ENCODE peak calls at places on chromosomes 2 and 18, in six cellular contexts. K is AG10803, N is uterus, Z is heart left ventricle, P is left ventricle myocardium inferior, H is right lobe of liver. U is an unnamed sample.

GRCh38 chr2:235721586-235721985 is 227.7 kb downstream of the AGAP1 start:
- DNase-seq in K (no peak), N (no peak), Z (no peak), P (no peak), H (no peak), U (no peak)

GRCh38 chr2:225466891-225467604 is 67.5 kb downstream of the NYAP2 start:
- DNase-seq in K (no peak), N (no peak), Z (no peak), P (no peak), H (no peak), U (no peak)

GRCh38 chr2:9668686-9669338 is 38.0 kb upstream of the YWHAQ start:
- DNase-seq in K (no peak), N (no peak), Z (no peak), P (no peak), H (no peak), U (no peak)

GRCh38 chr18:55334875-55335274 is 253.1 kb downstream of the TCF4 start:
- DNase-seq in K (peak), N (no peak), Z (peak), P (peak), H (no peak), U (no peak)

GRCh38 chr2:215598376-215598975 is 162.6 kb upstream of the FN1 start:
- DNase-seq in K (peak), N (no peak), Z (no peak), P (no peak), H (no peak), U (no peak)

GRCh38 chr2:218028562-218029348 is 26.0 kb upstream of the TNS1 start:
- DNase-seq in K (no peak), N (peak), Z (no peak), P (no peak), H (no peak), U (peak)

GRCh38 chr18:54775686-54776085 is 52.6 kb upstream of the RAB27B start:
- DNase-seq in K (peak), N (no peak), Z (no peak), P (no peak), H (no peak), U (no peak)

GRCh38 chr2:46793423-46794416 is 121.9 kb downstream of the MCFD2 start:
- DNase-seq in K (no peak), N (no peak), Z (no peak), P (no peak), H (no peak), U (no peak)

GRCh38 chr18:57430166-57430958 is 4.8 kb upstream of the ONECUT2 start:
- DNase-seq in K (no peak), N (no peak), Z (no peak), P (no peak), H (no peak), U (no peak)

GRCh38 chr2:171688129-171688465 is 828 bp downstream of the DYNC1I2 start:
- DNase-seq in K (peak), N (no peak), Z (no peak), P (no peak), H (no peak), U (no peak)

GRCh38 chr2:171272039-171272438 is 111.3 kb upstream of the TLK1 start:
- DNase-seq in K (peak), N (no peak), Z (peak), P (no peak), H (no peak), U (peak)

GRCh38 chr2:10186868-10187535 is 64.5 kb downstream of the RRM2 start:
- DNase-seq in K (no peak), N (no peak), Z (no peak), P (no peak), H (no peak), U (no peak)

GRCh38 chr2:130864830-130865229 is 28.1 kb downstream of the ARHGEF4 start:
- DNase-seq in K (peak), N (no peak), Z (no peak), P (peak), H (no peak), U (no peak)

GRCh38 chr2:88187927-88188326 is 17.8 kb downstream of the THNSL2 start:
- DNase-seq in K (no peak), N (no peak), Z (no peak), P (no peak), H (no peak), U (no peak)
- TF ChIP-seq CTCF in K (peak), N (no peak), Z (no peak), P (peak), H (no peak), U (no peak)

GRCh38 chr18:32773187-32773712 is 427 bp upstream of the KLHL14 start:
- DNase-seq in K (no peak), N (no peak), Z (no peak), P (no peak), H (no peak), U (no peak)
- H3K4me3 ChIP-seq in K (no peak), N (no peak), Z (no peak), P (no peak), H (no peak), U (no peak)

GRCh38 chr2:36701918-36702317 is 5.4 kb downstream of the VIT start:
- DNase-seq in K (no peak), N (no peak), Z (no peak), P (no peak), H (no peak), U (no peak)
- TF ChIP-seq CTCF in K (no peak), N (no peak), Z (no peak), P (no peak), H (no peak), U (no peak)

DNA sequence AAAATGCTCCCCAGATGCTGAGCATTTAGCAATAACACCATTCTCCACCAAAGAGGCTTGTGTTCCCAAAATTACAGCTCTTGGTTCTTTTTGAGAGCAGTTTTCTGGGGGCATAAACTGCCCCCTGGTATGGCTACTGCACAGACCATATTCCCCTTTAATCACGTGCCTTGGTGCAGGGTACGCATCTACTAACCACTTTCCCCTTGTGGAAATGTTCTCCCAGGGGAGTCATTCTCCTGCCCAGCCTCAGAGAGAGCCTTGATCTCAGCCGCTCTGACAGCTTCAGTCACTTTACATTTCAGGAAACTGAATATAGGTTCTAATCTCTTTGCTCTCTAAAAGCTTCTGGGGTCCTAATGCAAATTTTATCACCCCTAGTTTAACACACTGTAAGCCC is 44.7 kb upstream of the EML6 start:
- DNase-seq in K (no peak), N (no peak), Z (no peak), P (no peak), H (no peak), U (no peak)
- H3K4me3 ChIP-seq in K (no peak), N (no peak), Z (no peak), P (no peak), H (no peak), U (no peak)

DNA sequence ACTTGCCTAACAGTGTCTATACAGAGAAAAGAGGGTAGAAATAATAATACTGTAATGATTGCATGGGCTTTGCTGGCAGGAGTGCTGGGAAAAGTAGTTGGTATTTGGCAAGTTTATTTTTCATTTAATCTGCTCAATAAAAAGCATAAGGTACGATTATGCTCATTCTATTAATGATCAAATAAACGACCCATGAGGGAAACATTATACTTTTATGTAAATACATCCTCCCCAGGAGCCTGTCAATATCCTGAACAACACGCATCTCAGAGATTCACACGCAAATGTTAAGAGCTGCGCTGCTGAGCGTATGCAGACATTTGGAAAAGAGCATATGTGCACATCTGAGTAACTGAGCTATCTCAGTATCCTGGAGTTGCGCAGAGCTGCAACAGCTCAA is 2.7 kb downstream of the FTCDNL1 start:
- DNase-seq in K (no peak), N (no peak), Z (no peak), P (no peak), H (no peak), U (no peak)
- TF ChIP-seq CTCF in K (no peak), N (no peak), Z (no peak), P (no peak), H (no peak), U (no peak)

GRCh38 chr2:176097820-176098365 is 1.7 kb upstream of the HOXD12 start:
- DNase-seq in K (no peak), N (no peak), Z (no peak), P (no peak), H (no peak), U (no peak)
- H3K4me3 ChIP-seq in K (no peak), N (no peak), Z (no peak), P (peak), H (no peak), U (no peak)

GRCh38 chr2:109259671-109260070 is 130.7 kb downstream of the SH3RF3 start:
- DNase-seq in K (no peak), N (no peak), Z (no peak), P (no peak), H (no peak), U (no peak)
- TF ChIP-seq CTCF in K (no peak), N (no peak), Z (no peak), P (no peak), H (no peak), U (no peak)

GRCh38 chr18:21361297-21361880 is 119.4 kb downstream of the GREB1L start:
- DNase-seq in K (no peak), N (no peak), Z (no peak), P (no peak), H (no peak), U (no peak)

GRCh38 chr18:21366896-21367295 is 124.9 kb downstream of the GREB1L start:
- DNase-seq in K (no peak), N (no peak), Z (no peak), P (no peak), H (no peak), U (no peak)

GRCh38 chr18:21362921-21363320 is 120.9 kb downstream of the GREB1L start:
- DNase-seq in K (peak), N (no peak), Z (no peak), P (no peak), H (no peak), U (no peak)

GRCh38 chr18:21364471-21364870 is 122.4 kb downstream of the GREB1L start:
- DNase-seq in K (no peak), N (no peak), Z (no peak), P (no peak), H (no peak), U (no peak)

DNA sequence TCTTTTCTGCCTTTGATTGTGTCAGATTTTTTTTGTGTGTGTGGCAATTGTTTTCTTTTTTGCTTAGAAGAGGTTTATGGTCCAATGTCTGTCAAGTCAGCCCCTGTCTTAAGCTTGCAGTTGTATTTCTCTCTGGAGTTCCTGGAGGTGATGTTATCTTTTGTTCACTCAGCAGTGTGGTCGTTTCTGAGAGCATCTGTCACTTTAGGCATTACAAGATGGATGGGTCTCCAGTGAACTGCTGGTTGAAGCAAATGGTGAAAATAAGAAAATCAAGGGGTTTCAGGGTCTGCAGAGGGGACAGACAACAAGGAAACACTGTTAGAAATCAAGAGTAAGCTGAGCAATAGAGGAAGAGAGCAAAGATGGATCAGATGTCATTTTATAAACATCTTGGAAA is 121.4 kb downstream of the GREB1L start:
- DNase-seq in K (no peak), N (no peak), Z (no peak), P (no peak), H (no peak), U (no peak)
- H3K4me3 ChIP-seq in K (peak), N (no peak), Z (no peak), P (no peak), H (no peak), U (no peak)